ENCODE peak calls at places on chromosome 1, in four cellular contexts. I is A172, K is endodermal cell, S is mesenchymal stem cell. J is an unnamed sample.

GRCh38 chr1:42179275-42179674 is 14.7 kb upstream of the GUCA2A start:
- DNase-seq in K (no peak), S (peak), I (no peak), J (no peak)

GRCh38 chr1:238063454-238063853 is 172.7 kb upstream of the ZP4 start:
- DNase-seq in K (no peak), I (peak), S (peak), J (peak)

GRCh38 chr1:25562101-25562927 is 18.9 kb downstream of the LDLRAP1 start:
- DNase-seq in K (no peak), I (no peak), S (no peak), J (no peak)

GRCh38 chr1:234647758-234648157 is 37.8 kb upstream of the IRF2BP2 start:
- DNase-seq in I (no peak), S (no peak), K (no peak), J (peak)

GRCh38 chr1:33908344-33908956 is 44.6 kb downstream of the HMGB4 start:
- DNase-seq in I (no peak), S (no peak), K (peak), J (no peak)

GRCh38 chr1:213535679-213536078 is 452.1 kb upstream of the PROX1 start:
- DNase-seq in K (no peak), S (no peak), I (no peak), J (no peak)

GRCh38 chr1:181077576-181078242 is 10.8 kb upstream of the IER5 start:
- DNase-seq in I (peak), K (no peak), S (no peak), J (peak)

GRCh38 chr1:162873671-162874666 is 13.0 kb upstream of the CCDC190 start:
- DNase-seq in I (peak), K (no peak), S (no peak), J (peak)

GRCh38 chr1:13228343-13228781 is 2.4 kb upstream of the PRAMEF18 start:
- DNase-seq in I (no peak), K (peak), S (no peak), J (peak)

GRCh38 chr1:109427171-109427467 is 871 bp upstream of the PSMA5 start:
- DNase-seq in K (no peak), S (no peak), I (no peak), J (no peak)

J was measured in Daoy.